ENCODE peak calls at places on chromosome 3, in seven cellular contexts. R is heart right ventricle, Q is GM12865, I is WTC11, D is fibroblast of lung, N is upper lobe of right lung, M is Panc1. P is an unnamed sample.
A peak's percentile ranks its signal among the peaks of the same experiment; 100 is the strongest.

GRCh38 chr3:68876112-68876713 is 56.1 kb downstream of the TAFA4 start:
- DNase-seq in R (no peak), Q (peak; percentile 74), I (peak; percentile 22), D (peak; percentile 80), N (no peak), M (peak; percentile 47), P (peak; percentile 22)

GRCh38 chr3:118380576-118380975 is 654.1 kb downstream of the IGSF11 start:
- DNase-seq in R (no peak), Q (peak; percentile 21), I (no peak), D (no peak), N (no peak), M (no peak), P (no peak)

GRCh38 chr3:52015431-52016256 is 19.9 kb upstream of the RPL29 start:
- DNase-seq in R (no peak), Q (no peak), I (no peak), D (no peak), N (no peak), M (no peak), P (no peak)

GRCh38 chr3:139574026-139574947 is 34.7 kb upstream of the RBP1 start:
- DNase-seq in R (peak; percentile 76), Q (no peak), I (no peak), D (no peak), N (no peak), M (no peak), P (no peak)

GRCh38 chr3:4757949-4758855 is 221.0 kb upstream of the BHLHE40 start:
- DNase-seq in R (no peak), Q (no peak), I (no peak), D (no peak), N (no peak), M (no peak), P (no peak)

GRCh38 chr3:135393898-135394525 is 571.5 kb upstream of the PPP2R3A start:
- DNase-seq in R (no peak), Q (no peak), I (no peak), D (no peak), N (no peak), M (no peak), P (no peak)

GRCh38 chr3:57397175-57398026 is 104.9 kb upstream of the ASB14 start:
- DNase-seq in R (peak; percentile 9), Q (peak; percentile 85), I (peak; percentile 62), D (peak; percentile 58), N (no peak), M (peak; percentile 60), P (peak; percentile 18)

GRCh38 chr3:81929697-81930096 is 168.3 kb upstream of the GBE1 start:
- DNase-seq in R (no peak), Q (no peak), I (no peak), D (no peak), N (no peak), M (no peak), P (no peak)

GRCh38 chr3:117735481-117736101 is 1026.0 kb downstream of the TUSC7 start:
- DNase-seq in R (no peak), Q (no peak), I (no peak), D (peak; percentile 70), N (no peak), M (no peak), P (no peak)

GRCh38 chr3:13542142-13542541 is 6.8 kb upstream of the FBLN2 start:
- DNase-seq in R (no peak), Q (no peak), I (no peak), D (no peak), N (no peak), M (no peak), P (no peak)

GRCh38 chr3:137349949-137350348 is 392.2 kb downstream of the IL20RB start:
- DNase-seq in R (no peak), Q (peak; percentile 43), I (no peak), D (no peak), N (no peak), M (no peak), P (no peak)
- TF ChIP-seq CTCF in R (no peak), Q (no peak), I (no peak), D (no peak), N (no peak), M (no peak), P (no peak)

GRCh38 chr3:167837430-167837829 is 101.9 kb downstream of the SERPINI1 start:
- DNase-seq in R (no peak), Q (no peak), I (no peak), D (peak; percentile 52), N (no peak), M (no peak), P (no peak)
- TF ChIP-seq CTCF in R (peak; percentile 51), Q (no peak), I (no peak), D (no peak), N (peak; percentile 29), M (no peak), P (peak; percentile 39)

GRCh38 chr3:179322481-179323196 is at the start of gene ZNF639:
- DNase-seq in R (peak; percentile 88), Q (peak; percentile 94), I (peak; percentile 84), D (peak; percentile 86), N (peak; percentile 92), M (peak; percentile 33), P (peak; percentile 86)

GRCh38 chr3:179324270-179324754 is 1.5 kb downstream of the ZNF639 start:
- DNase-seq in R (no peak), Q (peak; percentile 55), I (no peak), D (peak; percentile 50), N (no peak), M (no peak), P (no peak)

GRCh38 chr3:179321585-179322322 is 1.1 kb upstream of the ZNF639 start:
- DNase-seq in R (no peak), Q (peak; percentile 41), I (peak; percentile 25), D (peak; percentile 70), N (no peak), M (peak; percentile 43), P (peak; percentile 16)

GRCh38 chr3:179318876-179319275 is 4.0 kb upstream of the ZNF639 start:
- DNase-seq in R (no peak), Q (no peak), I (no peak), D (no peak), N (no peak), M (no peak), P (no peak)

GRCh38 chr3:179323197-179323901 is 518 bp downstream of the ZNF639 start:
- DNase-seq in R (peak; percentile 79), Q (peak; percentile 78), I (peak; percentile 61), D (peak; percentile 75), N (peak; percentile 86), M (no peak), P (peak; percentile 55)
- TF ChIP-seq CTCF in R (peak; percentile 8), Q (no peak), I (no peak), D (no peak), N (no peak), M (no peak), P (no peak)

GRCh38 chr3:46986782-46987484 is 7.5 kb downstream of the NBEAL2 start:
- DNase-seq in R (no peak), Q (no peak), I (no peak), D (no peak), N (no peak), M (no peak), P (no peak)
- TF ChIP-seq CTCF in R (no peak), Q (no peak), I (no peak), D (no peak), N (no peak), M (no peak), P (no peak)

GRCh38 chr3:30112904-30113484 is 493.4 kb upstream of the TGFBR2 start:
- DNase-seq in R (no peak), Q (peak; percentile 7), I (no peak), D (peak; percentile 76), N (no peak), M (peak; percentile 10), P (no peak)
- TF ChIP-seq CTCF in R (peak; percentile 71), Q (peak; percentile 33), I (peak; percentile 43), D (peak; percentile 42), N (peak; percentile 69), M (peak; percentile 59), P (peak; percentile 73)

DNA sequence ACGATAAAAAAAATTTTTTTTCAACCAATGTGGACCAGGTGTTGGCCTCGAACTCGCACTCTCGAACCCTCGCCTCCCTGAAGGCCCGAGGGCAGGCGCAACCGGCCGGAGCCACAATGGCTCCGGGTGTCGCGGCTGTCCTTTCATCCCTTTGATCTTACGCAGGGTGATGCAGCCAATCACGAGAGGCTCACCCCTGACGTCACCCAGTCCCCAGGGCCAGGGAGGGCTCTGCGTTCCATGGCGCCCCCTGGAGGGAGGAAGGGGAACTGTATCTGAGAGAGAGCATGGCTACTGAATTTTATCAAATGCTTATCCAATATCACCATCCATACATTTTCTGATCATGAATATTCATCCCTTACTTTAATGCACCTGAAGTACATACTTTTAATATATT is 15.4 kb upstream of the GMNC start:
- DNase-seq in R (no peak), Q (no peak), I (peak; percentile 55), D (no peak), N (no peak), M (no peak), P (no peak)
- TF ChIP-seq CTCF in R (no peak), Q (peak; percentile 35), I (peak; percentile 71), D (no peak), N (peak; percentile 29), M (peak; percentile 66), P (peak; percentile 47)

DNA sequence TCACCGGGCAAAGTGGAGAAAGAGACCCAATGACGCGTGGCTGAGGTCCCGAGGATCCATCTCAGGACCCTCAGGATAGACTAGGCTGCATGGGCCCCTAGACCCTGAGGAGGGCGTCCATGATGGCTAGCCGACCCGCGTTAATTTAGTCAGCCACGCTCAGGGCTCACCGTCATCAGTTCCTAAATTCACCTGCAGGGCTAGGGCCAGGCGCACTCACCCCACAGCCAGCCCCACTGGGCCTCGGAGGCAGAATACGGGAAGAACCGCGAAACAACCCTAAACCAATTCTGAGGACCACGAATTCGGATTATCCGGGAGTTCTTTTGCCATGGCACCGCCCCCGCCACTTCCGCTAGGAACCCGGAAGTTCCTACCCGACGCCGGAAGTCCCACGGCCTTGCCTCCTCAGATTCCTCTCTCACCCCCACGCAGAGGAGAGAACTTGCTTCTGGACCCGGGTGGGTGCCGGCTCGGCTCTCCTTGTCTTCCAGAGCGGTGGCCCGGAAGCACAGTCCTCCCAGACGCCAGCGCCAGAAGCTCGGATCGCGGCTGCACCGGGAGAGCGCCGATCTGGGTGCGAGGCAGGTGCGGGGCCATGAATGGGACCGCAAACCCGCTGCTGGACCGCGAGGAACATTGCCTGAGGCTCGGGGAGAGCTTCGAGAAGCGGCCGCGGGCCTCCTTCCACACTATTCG is at the start of the genes EAF1 and METTL6:
- DNase-seq in R (peak; percentile 84), Q (peak; percentile 88), I (peak; percentile 74), D (peak; percentile 80), N (peak; percentile 94), M (peak; percentile 20), P (peak; percentile 67)
- TF ChIP-seq CTCF in R (peak; percentile 27), Q (peak; percentile 11), I (no peak), D (no peak), N (peak; percentile 18), M (no peak), P (peak; percentile 44)

GRCh38 chr3:95521396-95521795 is 1293.0 kb upstream of the EPHA6 start:
- DNase-seq in R (no peak), Q (no peak), I (no peak), D (no peak), N (no peak), M (no peak), P (no peak)
- TF ChIP-seq CTCF in R (no peak), Q (no peak), I (no peak), D (no peak), N (no peak), M (no peak), P (peak; percentile 22)

GRCh38 chr3:179666436-179667035 is 13.7 kb downstream of the USP13 start:
- DNase-seq in R (peak; percentile 78), Q (no peak), I (peak; percentile 24), D (peak; percentile 26), N (peak; percentile 87), M (no peak), P (no peak)
- TF ChIP-seq CTCF in R (no peak), Q (no peak), I (no peak), D (peak; percentile 3), N (no peak), M (no peak), P (no peak)

P was measured in neural crest cell.